ENCODE peak calls at places on chromosomes 6 and 20, in four cellular contexts. R is K562, G is GM12878, X is HepG2. F is an unnamed sample.

GRCh38 chr6:53258076-53258773 is 90.5 kb downstream of the ELOVL5 start:
- DNase-seq in R (no peak), X (no peak), G (no peak), F (no peak)

GRCh38 chr6:44456966-44457292 is 69.4 kb downstream of the CDC5L start:
- DNase-seq in X (no peak), R (no peak), G (no peak), F (no peak)

GRCh38 chr6:18350271-18350670 is 36.9 kb upstream of the RNF144B start:
- DNase-seq in R (no peak), G (no peak), X (no peak), F (no peak)

GRCh38 chr20:44402391-44403193 is 47.1 kb downstream of the HNF4A start:
- DNase-seq in X (peak; percentile 56), G (no peak), R (no peak), F (no peak)

GRCh38 chr6:108714012-108714773 is 134.0 kb upstream of the ARMC2 start:
- DNase-seq in R (no peak), G (no peak), X (no peak), F (no peak)

GRCh38 chr6:87724994-87725811 is 23.2 kb upstream of the AKIRIN2 start:
- DNase-seq in G (peak; percentile 92), X (no peak), R (no peak), F (no peak)

GRCh38 chr6:144317736-144318135 is 32.6 kb downstream of the UTRN start:
- DNase-seq in G (no peak), R (no peak), X (no peak), F (no peak)

GRCh38 chr20:54573838-54574237 is 98.4 kb downstream of the DOK5 start:
- DNase-seq in X (no peak), R (no peak), G (no peak), F (no peak)

GRCh38 chr6:65452333-65452732 is 254.7 kb downstream of the EYS start:
- DNase-seq in X (no peak), R (no peak), G (no peak), F (no peak)

GRCh38 chr6:65450451-65450850 is 256.6 kb downstream of the EYS start:
- DNase-seq in R (no peak), X (no peak), G (no peak), F (no peak)

GRCh38 chr6:65448806-65449397 is 258.1 kb downstream of the EYS start:
- DNase-seq in R (no peak), X (no peak), G (no peak), F (no peak)
- TF ChIP-seq FOXK2 in R (no peak), X (no peak), G (no peak), F (no peak)

GRCh38 chr20:63173552-63174191 is 42.3 kb downstream of the YTHDF1 start:
- DNase-seq in G (no peak), X (peak; percentile 40), R (no peak), F (no peak)

GRCh38 chr20:63175031-63175895 is 40.7 kb downstream of the YTHDF1 start:
- DNase-seq in X (no peak), G (no peak), R (peak; percentile 44), F (no peak)

GRCh38 chr20:63171991-63172390 is 43.9 kb downstream of the YTHDF1 start:
- DNase-seq in G (no peak), R (no peak), X (no peak), F (no peak)

GRCh38 chr20:63174309-63175030 is 41.5 kb downstream of the YTHDF1 start:
- DNase-seq in G (no peak), X (no peak), R (peak; percentile 21), F (no peak)

GRCh38 chr20:63172726-63173125 is 43.2 kb downstream of the YTHDF1 start:
- DNase-seq in X (peak; percentile 52), G (no peak), R (peak; percentile 79), F (no peak)
- TF ChIP-seq FOXK2 in X (no peak), G (no peak), R (no peak), F (no peak)

DNA sequence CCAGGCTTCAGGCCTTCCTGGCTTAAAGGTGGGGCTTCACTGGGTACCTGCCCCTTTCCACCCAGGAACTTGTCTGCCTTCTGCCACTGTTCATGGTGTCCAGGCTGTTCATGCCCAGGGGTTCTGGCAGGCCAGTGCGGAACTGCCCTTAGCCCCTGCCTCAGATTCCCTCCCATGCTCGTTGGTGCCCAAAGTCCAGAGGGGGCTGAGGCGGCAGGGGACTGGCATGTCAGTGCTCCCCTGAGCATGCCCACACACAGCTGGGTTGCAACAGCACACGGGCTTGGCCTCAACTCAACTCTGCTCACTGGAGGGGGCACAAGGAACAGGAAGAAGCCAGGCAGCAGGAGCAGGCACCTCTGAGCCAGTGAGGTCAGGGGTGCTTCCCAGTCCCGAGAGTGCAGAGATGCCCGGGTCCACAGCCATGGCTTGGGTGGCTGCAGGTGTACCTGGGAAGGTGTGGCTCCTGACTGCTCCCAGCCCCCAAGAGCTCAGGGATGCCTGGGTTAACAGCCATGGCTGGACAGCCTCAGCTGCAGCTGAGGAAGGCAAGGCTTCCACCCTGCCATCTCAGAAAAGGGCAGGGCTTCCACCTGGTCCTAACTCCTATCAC is 845.9 kb downstream of the EYS start:
- DNase-seq in G (no peak), X (no peak), R (no peak), F (no peak)
- TF ChIP-seq FOXK2 in G (no peak), X (no peak), R (no peak), F (no peak)

GRCh38 chr6:6748001-6748400 is 159.5 kb downstream of the LY86 start:
- DNase-seq in G (no peak), R (no peak), X (no peak), F (no peak)
- TF ChIP-seq FOXK2 in G (no peak), R (no peak), X (no peak), F (no peak)

GRCh38 chr20:56588996-56589395 is 40.1 kb upstream of the TFAP2C start:
- DNase-seq in R (no peak), X (no peak), G (no peak), F (no peak)
- TF ChIP-seq FOXK2 in R (no peak), X (no peak), G (no peak), F (no peak)

DNA sequence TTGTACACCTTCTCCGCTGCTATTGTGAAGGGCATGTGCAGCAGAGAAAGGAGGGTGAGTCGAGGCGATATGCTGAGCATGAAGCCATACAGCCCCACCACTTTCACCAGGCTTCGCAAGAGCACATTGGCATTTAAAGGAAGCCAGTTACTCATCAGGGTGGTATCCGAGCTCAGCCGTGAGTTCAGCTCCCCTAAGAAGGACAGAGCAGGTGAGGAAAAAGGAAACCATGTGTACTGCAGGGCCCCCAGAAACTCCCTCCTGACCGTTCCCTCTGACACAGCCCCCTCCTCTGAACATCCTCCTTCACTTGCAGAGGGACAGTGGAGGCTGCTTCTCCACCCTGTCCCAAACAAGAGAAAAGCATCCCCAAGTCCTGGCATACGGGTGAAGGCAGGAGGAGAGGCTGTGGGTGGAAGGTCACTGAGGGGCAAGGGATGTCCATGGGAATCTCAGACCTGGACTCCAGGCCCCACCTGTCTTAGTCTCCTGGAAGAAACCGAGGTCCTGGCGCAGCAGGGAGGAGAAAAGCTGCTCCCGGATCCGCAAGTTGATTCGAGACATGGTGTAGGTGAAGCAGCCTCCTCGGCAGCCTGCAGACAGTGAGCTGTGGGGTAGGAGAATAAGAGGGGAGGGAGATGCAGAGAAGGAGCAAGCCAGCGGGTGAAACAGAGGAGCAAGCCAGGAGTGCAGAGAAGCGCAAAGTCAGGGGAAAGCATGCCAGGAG is 3.2 kb downstream of the TAP2 start:
- DNase-seq in R (no peak), X (no peak), G (no peak), F (no peak)
- TF ChIP-seq FOXK2 in R (no peak), X (no peak), G (no peak), F (no peak)

GRCh38 chr6:118597636-118598035 is 49.5 kb downstream of the PLN start:
- DNase-seq in G (no peak), X (no peak), R (no peak), F (no peak)
- TF ChIP-seq FOXK2 in G (no peak), X (no peak), R (no peak), F (no peak)

DNA sequence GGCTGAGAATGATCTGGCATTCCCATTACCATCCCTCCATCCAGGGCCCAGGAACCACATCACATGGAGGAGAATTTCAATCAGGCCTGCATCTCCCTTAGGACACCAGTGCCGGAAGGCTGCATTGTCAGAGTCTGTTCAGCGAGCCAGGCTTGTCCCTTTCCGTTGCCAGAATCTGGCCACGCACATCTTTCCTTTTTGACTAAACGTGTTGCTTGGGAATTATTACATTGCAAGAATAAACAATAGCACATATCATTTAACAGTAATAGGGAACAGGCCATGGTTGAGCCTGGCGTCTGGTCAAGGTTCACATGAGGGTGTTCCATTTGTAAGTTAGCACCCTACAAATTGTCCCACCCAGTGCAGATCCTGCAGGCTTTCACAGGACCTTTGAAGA is 42.8 kb downstream of the SOBP start:
- DNase-seq in X (no peak), G (no peak), R (no peak), F (no peak)
- TF ChIP-seq FOXK2 in X (no peak), G (no peak), R (no peak), F (no peak)

DNA sequence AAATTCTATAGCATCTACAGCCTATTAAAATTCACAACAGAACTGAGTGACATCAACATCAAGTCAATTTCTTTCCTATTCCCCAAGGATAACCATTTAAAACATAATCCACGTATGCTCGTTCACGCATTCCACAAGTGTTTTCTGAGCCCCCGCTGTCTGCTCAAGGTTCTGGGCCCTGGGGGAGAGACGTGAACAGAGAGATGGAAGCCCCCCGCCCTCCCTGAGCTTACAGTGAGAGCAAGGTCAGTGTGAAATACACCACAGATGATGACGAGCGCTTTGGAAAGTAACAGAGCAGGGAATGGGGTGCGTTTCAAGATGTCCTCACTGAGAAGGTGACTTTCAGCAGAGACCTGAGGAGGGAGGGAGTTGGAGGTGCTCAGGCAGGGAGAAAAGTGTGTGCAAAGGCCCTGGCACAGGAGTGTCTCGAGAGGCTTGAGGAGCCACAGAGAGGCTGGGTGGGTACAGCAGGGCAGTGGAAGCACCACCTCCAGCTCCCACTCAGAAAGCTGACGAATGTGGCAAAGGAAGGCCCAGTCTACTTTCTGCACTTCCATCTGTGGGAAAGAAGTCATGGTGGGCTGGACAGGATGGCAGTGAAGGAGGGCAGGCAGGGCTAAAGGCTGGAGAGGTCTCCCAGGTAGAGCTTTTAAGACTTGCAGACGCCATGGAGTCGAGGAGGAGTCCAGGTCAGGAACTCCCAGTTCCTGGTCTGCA is 88.3 kb downstream of the DLL1 start:
- DNase-seq in G (no peak), R (no peak), X (no peak), F (no peak)
- TF ChIP-seq FOXK2 in G (no peak), R (no peak), X (no peak), F (no peak)

GRCh38 chr6:84877515-84878210 is 113.3 kb upstream of the TBX18 start:
- DNase-seq in X (no peak), R (no peak), G (no peak), F (no peak)
- TF ChIP-seq FOXK2 in X (no peak), R (no peak), G (no peak), F (no peak)